ENCODE peak calls at places on chromosomes 5 and 9, in four cellular contexts. V is colonic mucosa, F is bronchial epithelial cell, R is fibroblast of pulmonary artery. M is an unnamed sample.
A peak's percentile ranks its signal among the peaks of the same experiment; 100 is the strongest.

GRCh38 chr5:45694255-45694834 is 1.8 kb downstream of the HCN1 start:
- DNase-seq in V (no peak), F (no peak), R (peak; percentile 8), M (no peak)

GRCh38 chr5:111935835-111936234 is 178.8 kb upstream of the NREP start:
- DNase-seq in V (no peak), F (peak; percentile 15), R (no peak), M (no peak)

GRCh38 chr9:69412741-69413150 is 87.7 kb downstream of the ENTREP1 start:
- DNase-seq in V (peak; percentile 59), F (peak; percentile 20), R (peak; percentile 77), M (peak; percentile 70)

GRCh38 chr5:22710660-22711059 is 142.5 kb downstream of the CDH12 start:
- DNase-seq in V (no peak), F (no peak), R (no peak), M (no peak)

GRCh38 chr5:73497537-73498056 is 645 bp upstream of the BTF3 start:
- DNase-seq in V (no peak), F (no peak), R (no peak), M (no peak)

GRCh38 chr9:124802426-124802825 is 25.5 kb downstream of the OLFML2A start:
- DNase-seq in V (no peak), F (no peak), R (no peak), M (no peak)

GRCh38 chr5:137470111-137470920 is 28.8 kb downstream of the SPOCK1 start:
- DNase-seq in V (no peak), F (peak; percentile 99), R (peak; percentile 95), M (peak; percentile 78)

GRCh38 chr5:179755022-179755421 is 22.4 kb downstream of the MAML1 start:
- DNase-seq in V (no peak), F (no peak), R (peak; percentile 39), M (no peak)

GRCh38 chr5:142833517-142834446 is 63.6 kb downstream of the ARHGAP26 start:
- DNase-seq in V (peak; percentile 68), F (no peak), R (no peak), M (no peak)
- TF ChIP-seq CTCF in V (no peak), F (no peak), R (no peak), M (no peak)

DNA sequence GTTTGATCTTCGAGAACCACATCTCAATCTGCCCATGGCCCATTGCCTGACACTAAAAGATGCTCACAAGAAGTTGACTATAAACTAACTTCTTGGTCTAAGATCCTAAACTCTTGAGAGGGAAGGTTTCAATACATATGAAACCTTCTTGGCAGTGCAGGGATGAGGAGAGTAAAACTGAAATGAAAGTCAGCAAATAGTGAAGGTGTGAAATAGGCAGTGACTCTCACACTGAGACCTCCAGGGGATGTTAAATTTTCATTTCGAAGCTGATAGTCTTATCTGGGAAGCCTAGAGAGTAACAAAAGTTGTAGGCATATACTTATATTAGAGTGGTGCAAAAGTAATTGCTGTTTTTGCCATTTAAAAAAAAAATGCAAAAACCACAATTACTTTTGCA is 974 bp upstream of the CYSTM1 start:
- DNase-seq in V (no peak), F (no peak), R (no peak), M (no peak)
- TF ChIP-seq CTCF in V (no peak), F (no peak), R (no peak), M (no peak)

GRCh38 chr5:149323235-149324205 is 21.8 kb upstream of the GRPEL2 start:
- DNase-seq in V (no peak), F (peak; percentile 32), R (peak; percentile 85), M (no peak)

GRCh38 chr5:149320791-149321330 is 24.4 kb upstream of the GRPEL2 start:
- DNase-seq in V (peak; percentile 96), F (peak; percentile 88), R (peak; percentile 97), M (peak; percentile 92)

GRCh38 chr5:149325166-149325735 is 20.0 kb upstream of the GRPEL2 start:
- DNase-seq in V (no peak), F (peak; percentile 91), R (peak; percentile 52), M (no peak)

GRCh38 chr5:149324639-149325038 is 20.7 kb upstream of the GRPEL2 start:
- DNase-seq in V (no peak), F (peak; percentile 26), R (peak; percentile 20), M (no peak)

GRCh38 chr5:149322518-149322917 is 22.8 kb upstream of the GRPEL2 start:
- DNase-seq in V (peak; percentile 80), F (no peak), R (no peak), M (no peak)
- TF ChIP-seq CTCF in V (no peak), F (no peak), R (no peak), M (no peak)

GRCh38 chr9:111831371-111832108 is 36.8 kb upstream of the SHOC1 start:
- DNase-seq in V (no peak), F (peak; percentile 86), R (no peak), M (no peak)

GRCh38 chr9:111825468-111826145 is 30.9 kb upstream of the SHOC1 start:
- DNase-seq in V (no peak), F (peak; percentile 67), R (peak; percentile 62), M (no peak)

GRCh38 chr9:111832428-111832827 is 37.7 kb upstream of the SHOC1 start:
- DNase-seq in V (no peak), F (peak; percentile 40), R (no peak), M (no peak)

GRCh38 chr9:111833941-111834340 is 39.2 kb upstream of the SHOC1 start:
- DNase-seq in V (no peak), F (peak; percentile 87), R (peak; percentile 65), M (no peak)

GRCh38 chr9:111828193-111828592 is 33.5 kb upstream of the SHOC1 start:
- DNase-seq in V (no peak), F (no peak), R (peak; percentile 51), M (no peak)
- TF ChIP-seq CTCF in V (no peak), F (no peak), R (peak; percentile 3), M (no peak)

GRCh38 chr9:112130997-112131396 is 44.1 kb downstream of the SUSD1 start:
- DNase-seq in V (no peak), F (no peak), R (no peak), M (no peak)
- TF ChIP-seq CTCF in V (no peak), F (no peak), R (no peak), M (no peak)

GRCh38 chr5:72308853-72309191 is 11.2 kb downstream of the MRPS27 start:
- DNase-seq in V (no peak), F (no peak), R (no peak), M (no peak)

GRCh38 chr5:72320022-72320898 is at the start of the genes MRPS27 and PTCD2:
- DNase-seq in V (peak; percentile 97), F (peak; percentile 93), R (peak; percentile 99), M (peak; percentile 98)

DNA sequence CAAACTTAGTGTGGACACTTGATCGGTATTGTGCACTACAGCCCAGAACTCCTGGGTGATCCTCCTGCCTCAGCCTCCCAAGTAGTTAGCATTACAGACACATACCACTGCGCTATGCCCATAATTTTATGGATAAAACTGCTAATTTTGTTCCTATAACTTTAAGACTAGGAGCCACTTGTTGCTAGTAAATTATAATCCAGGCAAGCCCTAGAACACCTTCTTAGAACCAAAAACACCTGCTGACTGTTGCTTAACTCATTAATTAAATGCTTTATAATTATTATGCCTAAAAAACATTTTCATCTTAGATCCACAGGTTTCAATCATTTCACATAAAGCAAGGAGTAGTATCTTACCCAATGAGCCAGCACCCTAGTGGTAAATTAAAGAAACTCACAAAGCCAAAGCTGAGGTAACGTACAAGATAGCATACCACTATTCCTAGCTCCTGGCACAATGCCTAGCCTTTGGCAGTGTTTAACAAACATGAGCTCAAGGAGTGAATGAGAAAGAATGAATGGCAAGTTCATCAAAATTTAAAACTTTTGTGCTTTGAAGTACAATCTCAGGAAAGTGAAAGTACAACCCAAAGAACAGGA is 5.4 kb downstream of the MRPS27 start:
- DNase-seq in V (no peak), F (peak; percentile 57), R (peak; percentile 87), M (no peak)
- TF ChIP-seq CTCF in V (no peak), F (peak; percentile 17), R (peak; percentile 36), M (no peak)

GRCh38 chr5:141672071-141672855 is 9.8 kb downstream of the ARAP3 start:
- DNase-seq in V (no peak), F (no peak), R (no peak), M (no peak)

GRCh38 chr5:141665995-141666940 is 15.1 kb upstream of the FCHSD1 start:
- DNase-seq in V (no peak), F (no peak), R (no peak), M (no peak)

GRCh38 chr5:141668601-141669265 is 13.3 kb downstream of the ARAP3 start:
- DNase-seq in V (no peak), F (no peak), R (no peak), M (no peak)

GRCh38 chr5:141672856-141673813 is 8.9 kb downstream of the ARAP3 start:
- DNase-seq in V (no peak), F (no peak), R (peak; percentile 53), M (no peak)

GRCh38 chr5:141669519-141669918 is 12.5 kb downstream of the ARAP3 start:
- DNase-seq in V (no peak), F (no peak), R (no peak), M (no peak)
- TF ChIP-seq CTCF in V (no peak), F (no peak), R (no peak), M (no peak)

DNA sequence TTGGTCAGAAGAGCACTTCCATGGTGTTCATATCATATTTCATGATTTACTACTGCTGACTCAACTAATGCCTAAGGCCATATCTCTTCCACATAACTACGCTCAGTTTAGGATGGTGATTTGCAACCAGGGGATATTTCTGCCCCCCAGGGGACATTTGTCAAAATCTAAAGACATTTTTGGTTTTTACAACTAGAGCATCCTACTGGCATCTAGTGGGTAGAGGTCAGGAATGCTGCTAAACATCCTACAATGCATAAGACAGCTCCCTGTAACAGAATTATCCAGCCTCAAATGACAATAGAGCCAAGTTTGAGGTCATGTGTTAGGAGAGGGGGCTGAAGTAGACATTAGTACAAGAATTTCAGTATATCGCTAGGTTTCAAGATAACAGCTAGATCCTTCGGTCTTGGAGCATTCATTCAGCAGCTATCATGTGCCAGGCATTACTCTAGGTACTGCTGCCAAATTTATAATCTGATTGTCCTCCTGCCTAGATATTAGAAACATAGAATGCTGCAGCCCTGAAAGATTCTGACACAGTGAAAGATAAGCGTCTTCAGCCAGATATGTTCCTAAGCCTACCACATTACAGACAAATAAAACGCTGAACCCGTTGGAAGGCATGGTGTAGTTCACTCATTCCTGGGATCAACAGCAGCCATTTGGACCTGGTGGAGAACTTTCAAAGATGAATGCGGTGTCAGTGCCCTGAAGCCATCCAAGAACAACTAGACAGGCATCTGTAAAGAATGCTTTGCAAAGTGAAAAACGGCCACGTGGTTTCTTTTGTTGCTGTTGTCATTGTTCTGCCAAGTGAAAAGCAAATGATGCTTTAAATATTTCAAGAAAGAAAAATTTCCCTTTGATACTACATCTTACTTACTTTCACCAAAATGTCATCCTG is 55.5 kb upstream of the FST start:
- DNase-seq in V (no peak), F (peak; percentile 40), R (peak; percentile 63), M (no peak)
- TF ChIP-seq CTCF in V (no peak), F (no peak), R (no peak), M (no peak)

M was measured in sigmoid colon.